ENCODE peak calls at places on chromosomes 1 and 21, in eight cellular contexts. O is endothelial cell of umbilical vein, U is A549, K is HCT116, P is K562, B is H1, A is GM12878, N is HepG2. M is an unnamed sample.

GRCh38 chr21:43209575-43210453 is 41.0 kb downstream of the CRYAA start:
- DNase-seq in O (no peak), U (peak), K (no peak), P (no peak), B (no peak), A (no peak), N (peak), M (no peak)

GRCh38 chr1:149884433-149885363 is 14.7 kb upstream of the BOLA1 start:
- DNase-seq in O (no peak), U (no peak), K (peak), P (peak), B (no peak), A (peak), N (no peak), M (peak)

GRCh38 chr1:227793948-227794812 is 21.3 kb upstream of the PRSS38 start:
- DNase-seq in O (no peak), U (no peak), K (no peak), P (peak), B (peak), A (no peak), N (no peak), M (no peak)

GRCh38 chr1:193786041-193786440 is 599.6 kb upstream of the B3GALT2 start:
- DNase-seq in O (no peak), U (no peak), K (no peak), P (no peak), B (no peak), A (no peak), N (no peak), M (no peak)

GRCh38 chr1:169949139-169949538 is 55.4 kb upstream of the SCYL3 start:
- DNase-seq in O (no peak), U (no peak), K (no peak), P (no peak), B (no peak), A (no peak), N (no peak), M (no peak)

GRCh38 chr1:172843444-172843843 is 184.5 kb downstream of the FASLG start:
- DNase-seq in O (peak), U (no peak), K (no peak), P (no peak), B (no peak), A (no peak), N (no peak), M (no peak)

GRCh38 chr1:230495891-230496385 is 69.8 kb upstream of the PGBD5 start:
- DNase-seq in O (no peak), U (peak), K (no peak), P (peak), B (no peak), A (no peak), N (no peak), M (no peak)

GRCh38 chr1:243513726-243514491 is 258.1 kb downstream of the SDCCAG8 start:
- DNase-seq in O (no peak), U (no peak), K (no peak), P (no peak), B (no peak), A (no peak), N (no peak), M (no peak)

GRCh38 chr1:167601442-167602380 is 28.3 kb upstream of the RCSD1 start:
- DNase-seq in O (no peak), U (no peak), K (no peak), P (no peak), B (no peak), A (no peak), N (no peak), M (peak)

GRCh38 chr1:218865591-218865990 is 308.1 kb upstream of the LYPLAL1 start:
- DNase-seq in O (peak), U (no peak), K (no peak), P (no peak), B (no peak), A (no peak), N (no peak), M (no peak)

GRCh38 chr1:184929711-184930202 is 44.6 kb downstream of the NIBAN1 start:
- DNase-seq in O (no peak), U (no peak), K (no peak), P (no peak), B (no peak), A (no peak), N (no peak), M (no peak)

GRCh38 chr1:28437924-28438699 is 67.7 kb upstream of the RCC1 start:
- DNase-seq in O (peak), U (peak), K (peak), P (no peak), B (no peak), A (no peak), N (peak), M (peak)

GRCh38 chr1:55005351-55006140 is 6.8 kb downstream of the BSND start:
- DNase-seq in O (no peak), U (no peak), K (no peak), P (peak), B (no peak), A (no peak), N (no peak), M (peak)

GRCh38 chr1:60974973-60975372 is 107.4 kb upstream of the NFIA start:
- DNase-seq in O (no peak), U (no peak), K (no peak), P (no peak), B (no peak), A (no peak), N (no peak), M (no peak)

GRCh38 chr1:24972257-24973242 is 42.5 kb upstream of the RUNX3 start:
- DNase-seq in O (no peak), U (no peak), K (no peak), P (no peak), B (no peak), A (no peak), N (no peak), M (no peak)

GRCh38 chr21:35384375-35384774 is 335.3 kb upstream of the RUNX1 start:
- DNase-seq in O (no peak), U (no peak), K (no peak), P (no peak), B (no peak), A (no peak), N (no peak), M (no peak)

GRCh38 chr1:1019122-1019999 is 559 bp upstream of the AGRN start:
- DNase-seq in O (peak), U (no peak), K (peak), P (peak), B (peak), A (no peak), N (peak), M (peak)

GRCh38 chr1:50458507-50458906 is 35.3 kb upstream of the DMRTA2 start:
- DNase-seq in O (no peak), U (no peak), K (no peak), P (no peak), B (no peak), A (no peak), N (no peak), M (peak)

GRCh38 chr1:23838401-23838866 is 13.2 kb upstream of the HMGCL start:
- DNase-seq in O (peak), U (peak), K (peak), P (peak), B (peak), A (peak), N (peak), M (peak)

DNA sequence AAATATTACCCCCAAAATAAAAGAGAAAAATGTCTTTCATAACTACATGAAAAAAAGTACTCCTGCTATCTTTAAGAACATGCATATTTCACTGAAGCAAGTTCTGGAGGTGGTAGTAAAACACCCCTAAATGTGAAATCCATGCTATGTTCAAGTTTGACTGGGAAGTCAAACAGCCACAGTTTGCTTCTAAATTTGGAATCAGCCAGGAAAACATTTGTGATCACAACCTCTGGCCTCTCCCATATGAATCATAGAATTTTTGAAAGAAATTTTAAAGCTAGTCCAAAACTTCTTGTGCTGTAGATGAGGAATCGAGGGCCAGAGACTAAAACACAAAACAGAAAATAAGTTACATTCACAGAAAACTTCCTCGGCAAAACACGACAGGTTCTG is 6.6 kb downstream of the SORT1 start:
- DNase-seq in O (peak), U (no peak), K (no peak), P (no peak), B (no peak), A (no peak), N (no peak), M (no peak)
- TF ChIP-seq MAX in O (no peak), U (no peak), K (no peak), P (no peak), B (no peak), A (no peak), N (no peak), M (no peak)

GRCh38 chr1:211611818-211612217 is 32.9 kb upstream of the SLC30A1 start:
- DNase-seq in O (no peak), U (no peak), K (no peak), P (no peak), B (no peak), A (no peak), N (no peak), M (no peak)

GRCh38 chr1:211613108-211613947 is 34.4 kb upstream of the SLC30A1 start:
- DNase-seq in O (no peak), U (peak), K (no peak), P (peak), B (no peak), A (no peak), N (peak), M (peak)

GRCh38 chr1:211614615-211615014 is 35.7 kb upstream of the SLC30A1 start:
- DNase-seq in O (no peak), U (no peak), K (no peak), P (peak), B (no peak), A (no peak), N (no peak), M (no peak)

GRCh38 chr1:211612786-211613107 is 33.8 kb upstream of the SLC30A1 start:
- DNase-seq in O (no peak), U (no peak), K (no peak), P (no peak), B (no peak), A (no peak), N (no peak), M (no peak)

GRCh38 chr1:211613951-211614350 is 35.0 kb upstream of the SLC30A1 start:
- DNase-seq in O (no peak), U (no peak), K (no peak), P (no peak), B (no peak), A (no peak), N (no peak), M (no peak)
- TF ChIP-seq POLR2A in O (no peak), U (no peak), K (no peak), P (no peak), B (no peak), A (no peak), N (no peak), M (no peak)

DNA sequence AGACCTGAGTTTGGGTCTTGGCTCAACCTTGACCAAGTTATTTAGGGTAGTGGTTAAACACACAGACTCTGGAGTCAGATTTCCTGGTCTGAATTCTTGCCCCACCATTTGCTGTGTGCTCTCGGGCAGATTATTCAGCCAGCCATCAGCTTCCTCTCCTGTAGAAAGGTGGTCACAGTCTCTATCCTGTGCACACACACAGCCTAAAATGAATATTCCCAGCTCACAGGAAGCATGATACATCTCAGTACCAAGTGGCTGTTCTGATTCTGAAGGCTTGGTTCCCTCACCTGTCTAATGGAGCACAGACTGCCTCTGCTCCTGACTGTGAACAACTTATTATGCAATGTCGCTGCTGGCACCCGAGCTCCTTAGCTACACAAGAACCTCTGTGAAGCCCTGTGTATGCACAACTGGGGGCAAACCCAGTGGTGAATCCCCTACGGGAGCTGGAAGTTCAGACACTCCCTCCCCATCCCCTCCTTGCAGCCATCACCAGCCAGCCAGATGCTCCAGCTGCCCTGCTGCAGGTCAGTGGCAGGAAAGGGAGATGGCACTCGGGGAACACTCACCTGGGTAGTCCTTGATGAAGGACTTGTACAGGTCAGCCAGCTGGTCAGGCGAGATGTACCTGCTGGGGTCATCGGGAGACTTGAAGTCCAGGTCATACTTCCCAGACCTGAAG is 13.6 kb downstream of the ENO1 start:
- DNase-seq in O (no peak), U (no peak), K (no peak), P (no peak), B (no peak), A (no peak), N (no peak), M (no peak)
- TF ChIP-seq MAX in O (no peak), U (no peak), K (peak), P (no peak), B (no peak), A (no peak), N (no peak), M (no peak)

DNA sequence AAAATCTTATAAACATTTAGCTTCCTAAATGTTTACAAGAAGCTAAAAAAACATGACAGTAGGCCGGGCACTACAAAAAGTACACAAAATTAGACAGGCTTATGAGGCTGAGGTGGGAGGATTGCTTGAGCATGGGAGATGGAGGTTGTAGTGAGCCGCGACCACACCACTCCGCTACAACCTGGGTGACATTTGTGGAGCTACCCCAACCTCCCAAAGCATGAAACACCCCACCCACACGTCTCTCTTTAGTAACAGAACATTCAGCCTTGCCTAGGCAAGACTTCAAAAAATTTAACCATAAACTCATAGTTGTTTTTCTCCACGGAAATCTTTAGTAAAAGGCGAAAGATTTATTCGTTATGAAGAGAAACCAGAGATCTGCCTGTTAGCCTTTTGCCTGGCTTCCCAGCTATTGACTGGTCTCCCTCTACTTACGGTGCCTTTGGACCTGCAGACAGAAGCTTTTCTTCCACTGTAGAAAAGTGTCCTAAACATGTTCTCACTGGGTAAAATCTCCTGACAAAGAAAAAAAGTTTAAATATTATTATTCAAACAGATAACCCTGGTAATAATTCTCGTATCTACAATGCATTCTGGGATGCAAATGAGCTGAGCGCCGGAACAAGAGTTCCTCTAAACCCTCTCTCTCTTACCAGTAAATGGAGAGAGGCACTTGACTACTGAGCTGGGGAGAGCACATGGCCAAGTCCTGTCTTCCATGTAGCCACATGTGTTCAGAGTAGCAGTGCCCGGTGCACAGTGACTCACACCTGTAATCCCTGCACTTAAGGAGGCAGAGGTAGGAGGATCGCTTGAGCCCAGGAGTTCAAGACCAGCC is 9.2 kb downstream of the RNU5D-1 start:
- DNase-seq in O (no peak), U (peak), K (peak), P (peak), B (no peak), A (peak), N (peak), M (peak)
- TF ChIP-seq POLR2A in O (peak), U (peak), K (peak), P (peak), B (peak), A (peak), N (peak), M (peak)

GRCh38 chr1:12152106-12152891 is 14.5 kb upstream of the TNFRSF1B start:
- DNase-seq in O (no peak), U (no peak), K (no peak), P (no peak), B (no peak), A (peak), N (no peak), M (no peak)

GRCh38 chr1:12151465-12151864 is 15.3 kb upstream of the TNFRSF1B start:
- DNase-seq in O (no peak), U (no peak), K (no peak), P (no peak), B (no peak), A (no peak), N (no peak), M (no peak)

GRCh38 chr1:12149791-12150175 is 17.0 kb upstream of the TNFRSF1B start:
- DNase-seq in O (no peak), U (no peak), K (no peak), P (no peak), B (no peak), A (no peak), N (no peak), M (no peak)

GRCh38 chr1:12148958-12149790 is 17.6 kb upstream of the TNFRSF1B start:
- DNase-seq in O (no peak), U (no peak), K (no peak), P (no peak), B (no peak), A (no peak), N (no peak), M (no peak)

GRCh38 chr1:12150456-12151200 is 16.2 kb upstream of the TNFRSF1B start:
- DNase-seq in O (no peak), U (no peak), K (no peak), P (no peak), B (no peak), A (no peak), N (no peak), M (peak)
- TF ChIP-seq MAX in O (no peak), U (no peak), K (no peak), P (no peak), B (no peak), A (no peak), N (no peak), M (no peak)

GRCh38 chr1:85200870-85201339 is at the start of gene SYDE2:
- DNase-seq in O (peak), U (peak), K (no peak), P (peak), B (peak), A (no peak), N (peak), M (peak)
- TF ChIP-seq POLR2A in O (peak), U (no peak), K (no peak), P (peak), B (no peak), A (peak), N (peak), M (no peak)

GRCh38 chr1:154288694-154289093 is 16.3 kb downstream of the HAX1 start:
- DNase-seq in O (no peak), U (no peak), K (no peak), P (no peak), B (no peak), A (no peak), N (no peak), M (no peak)
- TF ChIP-seq MAX in O (no peak), U (no peak), K (no peak), P (no peak), B (no peak), A (no peak), N (no peak), M (no peak)